ENCODE peak calls at places on chromosomes 2 and 18, in five cellular contexts. Y is breast epithelium, C is adrenal gland, O is esophagus squamous epithelium, N is endodermal cell. Z is an unnamed sample. For H3K4me1, the result is how much of the 10 kb centered on the place peaks cover.

GRCh38 chr2:23434721-23435121 is 49.7 kb downstream of the KLHL29 start:
- DNase-seq in N (no peak), O (no peak), C (peak), Y (no peak), Z (no peak)

GRCh38 chr2:186503827-186504606 is 18.0 kb downstream of the ZC3H15 start:
- DNase-seq in N (no peak), Y (no peak), C (no peak), O (no peak), Z (no peak)

GRCh38 chr2:241803387-241804325 is 5.3 kb upstream of the NEU4 start:
- DNase-seq in Y (no peak), O (no peak), N (peak), C (peak), Z (peak)

GRCh38 chr2:134104754-134105153 is 149.1 kb upstream of the MGAT5 start:
- DNase-seq in O (no peak), Y (no peak), C (no peak), N (no peak), Z (no peak)

GRCh38 chr2:237262838-237263771 is 150.9 kb downstream of the COL6A3 start:
- DNase-seq in C (no peak), N (no peak), Y (no peak), O (no peak), Z (no peak)

GRCh38 chr2:171141320-171141719 is 19.4 kb downstream of the TLK1 start:
- DNase-seq in N (no peak), O (no peak), Y (no peak), C (no peak), Z (no peak)

GRCh38 chr18:74996055-74996454 is 212.9 kb downstream of the PTGR3 start:
- DNase-seq in O (no peak), N (no peak), C (no peak), Y (no peak), Z (no peak)

GRCh38 chr18:61400016-61400630 is 66.9 kb downstream of the CDH20 start:
- DNase-seq in O (no peak), C (no peak), N (no peak), Y (no peak), Z (no peak)

GRCh38 chr2:98458207-98458606 is 13.5 kb downstream of the INPP4A start:
- DNase-seq in C (peak), N (no peak), O (no peak), Y (no peak), Z (no peak)

GRCh38 chr2:17242813-17243485 is 275.3 kb downstream of the RAD51AP2 start:
- DNase-seq in Y (no peak), O (no peak), N (no peak), C (no peak), Z (no peak)

GRCh38 chr2:173884403-173884802 is 80.8 kb downstream of the SP3 start:
- DNase-seq in Y (peak), C (peak), N (peak), O (no peak), Z (peak)

DNA sequence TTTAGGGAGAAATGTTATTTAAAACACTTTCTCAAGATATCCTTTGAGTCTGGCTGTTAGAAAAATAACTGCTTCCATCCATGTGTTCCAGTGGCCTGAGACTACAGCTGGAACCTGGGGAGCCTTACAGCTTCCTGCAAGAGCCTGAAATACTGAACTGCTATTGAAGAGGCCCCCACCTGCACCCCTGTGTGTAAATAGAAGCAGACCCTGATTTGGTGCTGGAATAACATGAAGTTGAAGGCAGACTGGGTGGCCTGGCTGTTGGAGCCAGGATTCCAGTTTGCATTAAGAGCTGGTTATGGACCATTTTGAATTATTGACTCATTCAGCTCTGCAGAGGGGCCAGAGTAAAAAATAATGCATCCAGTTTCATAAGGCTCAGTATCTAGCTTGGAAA is 61.9 kb downstream of the DIS3L2 start:
- DNase-seq in O (no peak), C (no peak), Y (no peak), N (no peak), Z (no peak)
- H3K27ac ChIP-seq in O (no peak), C (no peak), Y (no peak), N (no peak), Z (no peak)

DNA sequence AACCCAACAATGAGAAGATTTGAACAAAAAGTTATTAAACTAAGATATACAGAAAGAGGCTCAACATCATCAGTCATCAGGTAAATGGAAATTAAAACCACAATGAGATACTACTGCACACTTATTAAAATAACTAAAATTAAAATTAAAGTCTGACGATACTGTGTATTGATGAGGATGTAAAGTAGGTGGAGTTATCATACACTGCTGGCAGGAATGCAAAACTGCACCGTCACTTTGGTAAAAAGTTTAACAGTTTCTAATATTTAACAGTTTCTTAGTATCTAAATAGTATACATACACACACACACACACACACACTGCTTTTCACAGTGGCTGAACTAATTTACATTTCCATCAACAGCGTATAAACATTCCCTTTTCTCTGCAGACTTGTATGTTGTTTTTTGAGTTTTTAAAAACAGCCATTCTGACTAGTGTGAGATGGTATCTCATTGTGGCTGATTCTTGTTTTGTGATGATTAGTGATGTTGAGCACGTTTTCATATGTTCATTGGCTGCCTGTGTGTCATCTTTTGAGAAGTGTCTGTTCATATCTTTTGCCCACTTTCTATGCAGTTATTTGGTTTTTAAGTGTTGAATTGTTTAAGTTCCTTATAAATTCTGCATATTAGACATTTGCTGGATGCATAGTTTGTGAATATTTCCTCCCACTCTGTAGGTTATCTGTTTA is 726.9 kb upstream of the CHAC2 start:
- DNase-seq in C (no peak), Y (no peak), O (no peak), N (no peak), Z (no peak)
- TF ChIP-seq CTCF in C (no peak), Y (no peak), O (no peak), N (peak), Z (no peak)

GRCh38 chr2:8661736-8662135 is 20.1 kb upstream of the ID2 start:
- DNase-seq in C (no peak), Y (no peak), O (no peak), N (no peak), Z (no peak)
- H3K4me1 ChIP-seq in C (under half), Y (under half), O (under half), N (under half), Z (under half)

DNA sequence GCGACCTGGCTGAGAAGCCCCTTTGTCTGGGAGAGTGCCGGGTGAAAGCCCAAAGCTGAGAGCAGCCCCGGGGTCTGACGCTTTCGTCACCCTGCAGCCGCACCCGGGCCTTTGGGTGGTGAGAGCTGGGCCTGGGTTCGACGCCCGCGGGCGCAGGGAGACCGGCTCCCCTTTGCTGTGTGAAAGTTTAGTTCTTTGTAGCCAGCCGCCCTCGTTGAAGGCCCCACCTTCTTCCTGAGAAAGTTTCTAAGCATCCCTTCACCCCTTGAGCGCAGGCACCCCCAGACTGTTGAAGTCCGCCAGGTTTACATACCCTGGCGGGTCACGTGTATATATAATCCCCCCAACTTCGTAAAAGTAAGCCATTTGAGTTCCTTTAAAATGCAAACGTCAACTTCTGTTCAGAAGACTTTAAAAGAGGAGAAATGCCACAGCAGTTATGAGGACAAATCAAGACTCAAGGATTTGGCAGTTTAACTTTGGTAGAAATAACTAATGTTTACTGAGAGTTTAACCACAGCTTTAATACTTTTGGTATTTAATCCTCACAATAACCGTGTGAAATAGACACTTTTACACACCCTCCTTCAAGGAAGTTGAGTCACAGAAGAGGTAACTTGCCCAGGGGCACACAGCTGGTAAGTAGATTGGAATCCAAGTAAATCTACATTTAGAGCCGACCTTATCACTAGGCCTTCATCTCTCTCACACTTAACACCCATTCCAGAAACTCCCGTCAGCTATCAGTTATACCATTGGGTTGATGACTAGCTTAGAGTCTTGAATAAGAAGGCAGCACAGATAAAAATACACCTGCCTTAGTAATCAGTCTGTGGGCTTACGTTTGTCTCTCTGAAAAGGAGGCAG is 1.1 kb upstream of the MBOAT2 start:
- DNase-seq in Y (no peak), C (no peak), O (no peak), N (no peak), Z (no peak)
- H3K27ac ChIP-seq in Y (peak), C (peak), O (peak), N (peak), Z (peak)

GRCh38 chr2:85747441-85747840 is 6.3 kb upstream of the ATOH8 start:
- DNase-seq in N (no peak), Y (no peak), O (no peak), C (no peak), Z (no peak)

GRCh38 chr2:85748039-85748438 is 5.8 kb upstream of the ATOH8 start:
- DNase-seq in N (no peak), O (no peak), C (no peak), Y (no peak), Z (no peak)

GRCh38 chr2:85750509-85751299 is 3.1 kb upstream of the ATOH8 start:
- DNase-seq in C (peak), O (peak), Y (peak), N (peak), Z (peak)

GRCh38 chr2:85751300-85751575 is 2.6 kb upstream of the ATOH8 start:
- DNase-seq in Y (no peak), C (no peak), O (no peak), N (no peak), Z (no peak)

DNA sequence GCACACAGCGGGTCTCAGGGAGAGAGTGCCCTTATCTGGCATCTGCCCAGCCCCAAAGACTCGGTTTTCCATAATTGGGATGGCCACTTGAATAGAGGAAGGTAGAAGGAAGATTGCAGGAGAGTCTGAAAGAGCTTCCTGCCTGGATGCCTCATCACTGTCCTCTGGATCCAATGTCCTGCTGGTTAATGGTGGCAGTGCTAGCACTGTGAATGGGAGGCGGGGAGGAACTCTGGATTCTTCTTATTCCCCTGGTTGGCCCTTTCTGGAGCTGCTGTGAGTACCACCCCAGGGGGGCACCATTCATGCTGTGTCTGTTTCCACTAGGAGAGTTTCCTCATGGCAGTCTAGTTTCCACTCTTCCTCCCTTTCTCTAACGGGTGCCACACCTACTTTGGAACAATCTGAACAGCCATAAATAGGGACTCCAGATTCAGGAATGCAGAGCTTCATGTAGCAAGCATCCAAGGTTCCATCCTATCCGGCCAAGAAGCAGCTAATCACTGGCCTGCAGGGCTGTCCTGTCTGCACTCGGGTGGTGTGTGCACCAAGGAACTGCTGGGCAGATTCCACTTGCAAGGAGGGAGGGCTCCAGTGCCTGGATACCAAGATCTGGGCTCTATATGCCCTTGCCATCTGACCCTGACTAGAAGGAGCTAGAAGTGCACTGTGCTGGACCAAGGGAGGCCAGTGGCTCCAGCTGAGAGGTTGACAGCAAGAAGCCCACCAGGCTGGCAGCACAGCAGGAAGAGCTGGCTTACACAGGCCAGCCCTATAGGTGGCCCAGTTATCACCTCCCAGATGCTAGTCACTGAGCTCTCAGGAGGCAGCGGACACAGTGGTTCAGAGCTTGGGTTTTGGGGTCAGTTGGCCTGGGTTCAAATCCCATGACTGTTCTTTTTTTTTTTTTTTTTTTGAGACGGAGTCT is 4.6 kb upstream of the ATOH8 start:
- DNase-seq in C (no peak), N (no peak), Y (no peak), O (no peak), Z (no peak)
- TF ChIP-seq CTCF in C (no peak), N (peak), Y (no peak), O (peak), Z (peak)

GRCh38 chr2:96767135-96767871 is 6.6 kb downstream of the CNNM4 start:
- DNase-seq in C (no peak), O (no peak), N (no peak), Y (no peak), Z (no peak)

GRCh38 chr2:96764253-96764637 is 3.5 kb downstream of the CNNM4 start:
- DNase-seq in O (no peak), C (no peak), N (peak), Y (no peak), Z (no peak)

GRCh38 chr2:96769816-96770215 is 9.1 kb downstream of the CNNM4 start:
- DNase-seq in O (no peak), Y (peak), N (no peak), C (no peak), Z (peak)

GRCh38 chr2:96770451-96770850 is 9.7 kb downstream of the CNNM4 start:
- DNase-seq in N (no peak), O (no peak), C (no peak), Y (no peak), Z (no peak)

GRCh38 chr2:96768083-96768561 is 7.4 kb downstream of the CNNM4 start:
- DNase-seq in C (no peak), N (no peak), Y (no peak), O (no peak), Z (no peak)
- H3K4me1 ChIP-seq in C (under half), N (under half), Y (under half), O (under half), Z (under half)

GRCh38 chr2:25557179-25558036 is 116.0 kb downstream of the DTNB start:
- DNase-seq in Y (no peak), O (no peak), N (no peak), C (no peak), Z (no peak)
- H3K27ac ChIP-seq in Y (no peak), O (no peak), N (no peak), C (peak), Z (no peak)

Z was measured in left ventricle myocardium inferior.